ENCODE peak calls at places on chromosome 7, in four cellular contexts. O is K562, W is IMR-90, A is keratinocyte. T is an unnamed sample.
A peak's percentile ranks its signal among the peaks of the same experiment; 100 is the strongest.

GRCh38 chr7:2165610-2166594 is 66.8 kb downstream of the MAD1L1 start:
- DNase-seq in O (no peak), W (no peak), A (no peak), T (no peak)

GRCh38 chr7:95104739-95105138 is 197.3 kb downstream of the PPP1R9A start:
- DNase-seq in O (no peak), W (no peak), A (peak; percentile 60), T (peak; percentile 16)

GRCh38 chr7:129617607-129618006 is 6.1 kb downstream of the NRF1 start:
- DNase-seq in O (no peak), W (peak; percentile 29), A (no peak), T (no peak)

GRCh38 chr7:18119985-18120384 is 92.3 kb upstream of the PRPS1L1 start:
- DNase-seq in O (no peak), W (peak; percentile 19), A (no peak), T (peak; percentile 21)

GRCh38 chr7:43646603-43647313 is 63.9 kb downstream of the STK17A start:
- DNase-seq in O (no peak), W (peak; percentile 60), A (no peak), T (no peak)

GRCh38 chr7:157951300-157952049 is 614.7 kb downstream of the DNAJB6 start:
- DNase-seq in O (no peak), W (no peak), A (no peak), T (no peak)

GRCh38 chr7:92925876-92926696 is 89.7 kb upstream of the CDK6 start:
- DNase-seq in O (peak; percentile 29), W (peak; percentile 56), A (no peak), T (no peak)

GRCh38 chr7:151742713-151743480 is 134.0 kb downstream of the PRKAG2 start:
- DNase-seq in O (no peak), W (no peak), A (no peak), T (peak; percentile 31)

GRCh38 chr7:72267291-72267800 is 144.8 kb downstream of the CALN1 start:
- DNase-seq in O (no peak), W (no peak), A (no peak), T (no peak)

GRCh38 chr7:77498659-77499379 is 38.3 kb upstream of the PTPN12 start:
- DNase-seq in O (peak; percentile 20), W (no peak), A (no peak), T (no peak)

GRCh38 chr7:95473276-95473985 is 12.3 kb upstream of the ASB4 start:
- DNase-seq in O (no peak), W (no peak), A (no peak), T (no peak)

GRCh38 chr7:148878317-148878716 is 5.8 kb downstream of the EZH2 start:
- DNase-seq in O (no peak), W (no peak), A (no peak), T (no peak)

GRCh38 chr7:94252971-94253370 is 141.7 kb upstream of the COL1A2 start:
- DNase-seq in O (no peak), W (no peak), A (no peak), T (no peak)

GRCh38 chr7:31110331-31111108 is 58.4 kb downstream of the ADCYAP1R1 start:
- DNase-seq in O (no peak), W (no peak), A (no peak), T (no peak)

GRCh38 chr7:41098846-41099245 is 604.0 kb downstream of the INHBA start:
- DNase-seq in O (no peak), W (no peak), A (no peak), T (no peak)

GRCh38 chr7:106070567-106071254 is 41.4 kb downstream of the SYPL1 start:
- DNase-seq in O (no peak), W (no peak), A (no peak), T (no peak)

GRCh38 chr7:50565977-50566376 is 772 bp upstream of the DDC start:
- DNase-seq in O (no peak), W (no peak), A (no peak), T (no peak)

GRCh38 chr7:16084370-16084769 is 337.0 kb downstream of the CRPPA start:
- DNase-seq in O (no peak), W (peak; percentile 8), A (no peak), T (peak; percentile 79)

GRCh38 chr7:110595694-110596093 is 495.2 kb upstream of the LRRN3 start:
- DNase-seq in O (peak; percentile 4), W (no peak), A (no peak), T (no peak)

GRCh38 chr7:66125052-66125694 is 10.5 kb downstream of the CRCP start:
- DNase-seq in O (no peak), W (no peak), A (no peak), T (no peak)

GRCh38 chr7:66114743-66115727 is at the start of gene CRCP:
- DNase-seq in O (peak; percentile 95), W (peak; percentile 70), A (no peak), T (peak; percentile 84)

GRCh38 chr7:66118603-66119002 is 4.0 kb downstream of the CRCP start:
- DNase-seq in O (no peak), W (no peak), A (no peak), T (no peak)

GRCh38 chr7:66119502-66119901 is 4.9 kb downstream of the CRCP start:
- DNase-seq in O (no peak), W (no peak), A (no peak), T (no peak)
- H2AFZ ChIP-seq in O (no peak overlapping the region), W (no peak overlapping the region), A (no peak overlapping the region), T (no peak overlapping the region)

GRCh38 chr7:724298-724697 is 2.2 kb upstream of the DNAAF5 start:
- DNase-seq in O (no peak), W (no peak), A (no peak), T (no peak)
- H3K4me1 ChIP-seq in O (peaks cover 34% of the 10 kb centered on the region), W (peaks cover 17% of the 10 kb centered on the region), A (peaks cover 18% of the 10 kb centered on the region), T (peaks cover 15% of the 10 kb centered on the region)

GRCh38 chr7:140016540-140016939 is 46.2 kb downstream of the PARP12 start:
- DNase-seq in O (no peak), W (no peak), A (no peak), T (no peak)
- H3K9me1 ChIP-seq in O (no peaks in the 10 kb centered on the region), W (no peaks in the 10 kb centered on the region), A (no peaks in the 10 kb centered on the region), T (no peaks in the 10 kb centered on the region)

DNA sequence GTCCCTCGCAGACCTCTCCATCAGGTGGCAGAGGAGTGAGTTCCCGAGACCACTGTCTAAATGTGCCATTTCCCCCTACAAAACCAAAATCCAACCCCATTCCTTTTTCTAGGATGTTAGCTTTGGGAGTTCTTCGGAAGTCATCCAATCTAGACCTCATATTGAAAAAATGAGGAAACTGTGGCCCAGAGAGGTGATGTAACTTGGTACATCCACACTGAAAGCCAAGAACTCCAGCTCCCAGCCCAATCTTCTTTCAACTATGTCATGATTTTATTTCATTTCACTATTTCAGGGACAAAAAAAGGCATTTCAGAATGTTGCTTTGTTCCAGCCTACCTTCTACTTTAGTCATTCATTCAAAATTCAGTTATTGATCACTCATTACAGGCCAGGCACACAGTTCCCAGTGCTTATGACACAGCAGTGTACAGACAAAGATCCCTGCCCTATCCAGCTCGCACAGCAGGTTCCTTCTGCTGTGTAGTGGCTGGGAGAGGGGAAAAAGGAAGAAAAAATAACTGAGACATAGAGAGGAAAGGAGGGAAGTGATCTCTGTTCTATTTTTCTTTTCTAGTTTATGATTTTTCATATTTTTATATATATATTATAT is 35.8 kb downstream of the SCRN1 start:
- DNase-seq in O (no peak), W (no peak), A (no peak), T (no peak)
- H2AFZ ChIP-seq in O (no peak overlapping the region), W (no peak overlapping the region), A (no peak overlapping the region), T (no peak overlapping the region)

GRCh38 chr7:150373049-150373801 is 4.6 kb downstream of the REPIN1 start:
- DNase-seq in O (peak; percentile 78), W (no peak), A (no peak), T (no peak)

GRCh38 chr7:150374026-150374425 is 5.1 kb upstream of the ZNF775 start:
- DNase-seq in O (peak; percentile 58), W (no peak), A (no peak), T (no peak)

GRCh38 chr7:150375662-150376521 is 3.2 kb upstream of the ZNF775 start:
- DNase-seq in O (no peak), W (no peak), A (no peak), T (no peak)

GRCh38 chr7:150372271-150373048 is 3.8 kb downstream of the REPIN1 start:
- DNase-seq in O (no peak), W (no peak), A (no peak), T (no peak)

DNA sequence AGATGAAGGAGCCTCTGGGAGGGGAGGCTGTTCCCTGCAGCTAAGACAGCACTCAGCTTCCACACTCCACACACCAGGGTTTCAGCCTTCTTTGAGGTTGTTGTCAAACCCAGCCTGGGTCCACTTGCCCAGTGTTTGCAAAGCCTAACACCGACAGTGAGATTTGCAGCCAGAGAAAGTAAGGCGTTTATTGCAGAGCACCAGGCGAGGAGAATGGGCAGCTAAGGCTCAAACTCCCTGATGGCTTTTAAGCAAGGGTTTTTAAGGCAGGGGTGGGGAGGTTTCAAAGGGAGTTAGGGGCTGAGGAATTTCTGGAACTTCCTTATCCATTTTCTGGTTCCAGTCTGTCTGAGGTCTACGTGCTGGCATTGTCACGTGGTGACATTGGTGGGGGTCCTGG is 4.7 kb upstream of the ZNF775 start:
- DNase-seq in O (no peak), W (no peak), A (no peak), T (no peak)
- H3K4me1 ChIP-seq in O (peaks cover 59% of the 10 kb centered on the region), W (peaks cover 22% of the 10 kb centered on the region), A (peaks cover 24% of the 10 kb centered on the region), T (peaks cover 36% of the 10 kb centered on the region)

GRCh38 chr7:75948179-75948578 is 33.2 kb downstream of the POR start:
- DNase-seq in O (no peak), W (no peak), A (no peak), T (peak; percentile 13)

GRCh38 chr7:75944507-75944906 is 29.6 kb downstream of the POR start:
- DNase-seq in O (no peak), W (no peak), A (no peak), T (no peak)

GRCh38 chr7:75946207-75946855 is 31.4 kb downstream of the POR start:
- DNase-seq in O (no peak), W (no peak), A (no peak), T (no peak)

GRCh38 chr7:75945297-75946168 is 30.6 kb downstream of the POR start:
- DNase-seq in O (peak; percentile 61), W (peak; percentile 35), A (no peak), T (no peak)

DNA sequence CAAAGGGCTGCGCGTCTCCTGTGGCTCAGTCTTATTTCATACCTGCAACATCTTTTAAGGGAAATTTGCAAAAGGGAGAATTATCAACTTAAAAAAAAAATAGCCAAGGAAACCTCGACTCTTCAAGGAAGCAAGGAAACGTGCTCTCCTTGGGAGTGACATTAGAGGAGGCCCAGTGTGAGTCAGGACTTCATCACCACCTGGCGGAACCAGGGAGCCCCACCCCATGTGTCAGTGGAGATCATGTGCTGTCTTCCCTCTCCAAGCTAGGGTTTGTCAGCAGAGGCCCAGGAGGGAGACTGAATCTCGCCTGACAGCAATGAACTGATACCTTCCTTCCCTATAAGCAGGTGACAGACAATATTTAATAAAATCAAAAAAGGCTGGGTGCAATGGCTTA is 28.9 kb downstream of the POR start:
- DNase-seq in O (peak; percentile 61), W (peak; percentile 65), A (peak; percentile 41), T (no peak)
- H3K9me1 ChIP-seq in O (peaks cover 5% of the 10 kb centered on the region), W (peaks cover 15% of the 10 kb centered on the region), A (no peaks in the 10 kb centered on the region), T (no peaks in the 10 kb centered on the region)

DNA sequence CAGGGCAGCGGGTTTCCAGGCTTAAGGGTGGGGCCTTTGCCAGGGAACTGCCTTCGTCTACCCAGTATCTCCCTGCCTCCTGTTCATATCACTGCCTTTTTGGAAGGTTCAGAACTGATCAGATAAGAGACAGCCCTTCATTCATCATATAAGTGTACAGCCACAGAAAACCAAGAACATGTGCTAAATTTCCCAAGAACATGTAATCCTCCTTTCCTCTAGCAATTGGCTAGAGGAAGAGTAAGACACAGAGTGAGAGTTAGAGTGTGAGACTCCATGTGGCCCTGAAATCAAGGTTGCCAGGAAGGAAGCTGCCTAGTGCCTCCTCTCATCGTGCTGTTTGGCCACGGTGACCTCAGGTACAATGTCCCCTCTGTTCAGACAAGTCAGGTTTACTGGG is 770.9 kb downstream of the TNS3 start:
- DNase-seq in O (no peak), W (no peak), A (no peak), T (no peak)
- H2AFZ ChIP-seq in O (no peak overlapping the region), W (peak overlapping the region; percentile 85), A (no peak overlapping the region), T (no peak overlapping the region)